ENCODE peak calls at places on chromosomes 7 and 10, in five cellular contexts. R, F, N, X and U are unnamed samples.
A peak's percentile ranks its signal among the peaks of the same experiment; 100 is the strongest.

GRCh38 chr7:44434201-44434600 is 56.3 kb downstream of the NUDCD3 start:
- DNase-seq in R (no peak), F (no peak), N (no peak), X (no peak), U (no peak)

GRCh38 chr10:133087679-133088523 is at the start of gene ADGRA1:
- DNase-seq in R (no peak), F (no peak), N (no peak), X (no peak), U (peak; percentile 7)

GRCh38 chr10:60367431-60367830 is 22.2 kb downstream of the ANK3 start:
- DNase-seq in R (no peak), F (no peak), N (no peak), X (no peak), U (no peak)

GRCh38 chr10:60942604-60943269 is 1.2 kb downstream of the RHOBTB1 start:
- DNase-seq in R (peak; percentile 79), F (no peak), N (peak; percentile 33), X (no peak), U (peak; percentile 49)

GRCh38 chr7:47518827-47519226 is 63.1 kb downstream of the TNS3 start:
- DNase-seq in R (no peak), F (no peak), N (no peak), X (peak; percentile 85), U (peak; percentile 72)

GRCh38 chr7:143225047-143225446 is 3.2 kb downstream of the TAS2R40 start:
- DNase-seq in R (no peak), F (no peak), N (no peak), X (no peak), U (no peak)

GRCh38 chr10:97291357-97292096 is 910 bp downstream of the ARHGAP19 start:
- DNase-seq in R (no peak), F (no peak), N (no peak), X (no peak), U (no peak)

GRCh38 chr10:128242641-128243040 is 116.4 kb upstream of the MKI67 start:
- DNase-seq in R (no peak), F (peak; percentile 8), N (no peak), X (no peak), U (no peak)

GRCh38 chr7:101688183-101688831 is 59.2 kb upstream of the MYL10 start:
- DNase-seq in R (peak; percentile 66), F (peak; percentile 34), N (peak; percentile 66), X (no peak), U (peak; percentile 46)
- H3K4me3 ChIP-seq in R (peak overlapping the region; percentile 32), F (peak overlapping the region; percentile 27), N (peak overlapping the region; percentile 27), X (peak overlapping the region; percentile 39), U (peak overlapping the region; percentile 22)

GRCh38 chr10:5293691-5294550 is 70.8 kb upstream of the UCN3 start:
- DNase-seq in R (peak; percentile 77), F (peak; percentile 54), N (peak; percentile 55), X (no peak), U (peak; percentile 83)
- TF ChIP-seq CTCF in R (peak; percentile 84), F (peak; percentile 81), N (peak; percentile 56), X (peak; percentile 71), U (peak; percentile 58)

DNA sequence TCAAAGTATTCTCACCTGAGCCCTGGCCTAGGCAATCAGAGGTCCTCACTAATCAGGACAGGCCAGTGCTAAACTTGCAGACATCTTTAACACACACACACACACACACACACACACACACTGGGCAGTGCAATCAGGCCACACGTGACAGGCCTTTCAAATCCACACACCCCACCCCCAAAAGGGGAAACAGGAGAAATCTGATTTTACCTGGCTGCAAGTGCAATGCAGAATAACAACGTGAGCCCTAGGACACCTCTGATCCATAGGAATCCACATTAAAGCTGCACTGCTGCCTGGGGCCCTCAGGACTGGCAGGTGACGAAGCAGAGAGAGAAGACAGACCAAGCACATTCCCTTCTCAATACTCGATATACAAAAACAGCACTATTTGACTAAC is 218.9 kb downstream of the FAM107B start:
- DNase-seq in R (no peak), F (no peak), N (no peak), X (no peak), U (no peak)
- H3K4me3 ChIP-seq in R (no peak overlapping the region), F (no peak overlapping the region), N (no peak overlapping the region), X (no peak overlapping the region), U (no peak overlapping the region)

GRCh38 chr7:103423467-103424179 is 22.4 kb downstream of the SLC26A5 start:
- DNase-seq in R (no peak), F (no peak), N (no peak), X (no peak), U (no peak)

DNA sequence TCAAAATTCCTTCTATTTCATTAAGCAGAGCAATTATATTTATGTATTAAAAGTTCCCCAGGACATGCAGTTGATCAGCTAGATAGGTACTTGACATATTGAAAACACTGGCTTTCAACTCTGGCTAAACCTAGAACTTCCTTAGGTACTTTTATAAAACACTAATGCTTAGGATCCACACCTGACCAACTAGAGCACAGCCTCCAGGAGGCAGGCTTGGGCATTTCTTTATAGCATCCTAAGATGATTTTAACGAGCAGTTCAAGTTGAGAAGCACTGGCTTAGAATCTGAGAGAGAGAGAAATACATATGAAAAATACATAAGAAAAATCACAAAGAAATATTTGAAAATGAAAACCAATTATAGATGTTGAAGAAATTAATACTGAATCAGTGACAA is 20.8 kb downstream of the SLC26A5 start:
- DNase-seq in R (no peak), F (no peak), N (no peak), X (no peak), U (no peak)
- TF ChIP-seq CTCF in R (peak; percentile 12), F (peak; percentile 21), N (no peak), X (peak; percentile 10), U (no peak)

GRCh38 chr10:30671011-30671616 is 41.6 kb upstream of the LYZL2 start:
- DNase-seq in R (peak; percentile 92), F (peak; percentile 65), N (peak; percentile 88), X (no peak), U (peak; percentile 89)
- H3K4me3 ChIP-seq in R (peak overlapping the region; percentile 28), F (peak overlapping the region; percentile 18), N (peak overlapping the region; percentile 33), X (peak overlapping the region; percentile 3), U (peak overlapping the region; percentile 31)

DNA sequence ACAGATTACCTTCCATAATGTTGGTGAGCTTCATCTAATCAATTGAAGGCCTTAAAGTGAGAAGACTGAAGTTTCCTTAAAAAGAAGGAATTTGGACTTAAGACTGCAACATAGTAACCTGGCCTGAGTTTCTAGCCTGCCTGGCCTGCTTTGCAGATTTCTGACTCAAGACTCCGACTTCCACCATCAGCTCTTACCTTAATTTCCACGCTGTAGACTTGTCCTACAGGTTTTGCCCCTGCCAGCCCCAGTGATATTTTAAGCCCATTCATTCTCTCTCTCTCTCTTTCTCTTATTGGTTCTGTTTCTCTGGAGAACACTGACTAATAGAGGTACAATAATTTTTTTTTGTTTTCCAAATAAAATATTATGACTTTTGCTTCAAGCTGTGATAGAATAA is 862.3 kb upstream of the GHITM start:
- DNase-seq in R (no peak), F (no peak), N (no peak), X (no peak), U (no peak)
- TF ChIP-seq CTCF in R (no peak), F (no peak), N (no peak), X (no peak), U (no peak)

DNA sequence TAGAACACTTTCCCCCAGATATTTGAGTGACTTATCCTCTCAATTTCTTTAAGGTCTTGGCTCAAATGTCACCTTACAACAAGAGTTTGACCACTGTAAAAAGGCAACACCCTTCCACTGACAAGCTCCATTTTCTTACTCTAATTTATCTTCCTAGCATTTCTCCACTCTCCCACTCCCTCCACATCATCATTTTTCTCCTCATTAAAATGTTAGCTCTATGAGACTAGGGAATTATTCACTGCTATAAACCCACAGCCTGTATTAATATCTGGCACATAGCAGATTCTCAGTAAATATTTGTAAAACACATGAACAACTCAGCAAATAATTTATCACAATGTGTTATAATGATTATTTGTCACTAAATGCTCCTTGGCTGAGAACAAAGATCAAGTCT is 161.0 kb downstream of the DOCK4 start:
- DNase-seq in R (no peak), F (no peak), N (no peak), X (no peak), U (no peak)
- H3K4me3 ChIP-seq in R (no peak overlapping the region), F (no peak overlapping the region), N (no peak overlapping the region), X (no peak overlapping the region), U (no peak overlapping the region)

GRCh38 chr10:111098679-111099437 is 22.0 kb downstream of the ADRA2A start:
- DNase-seq in R (peak; percentile 1), F (peak; percentile 19), N (peak; percentile 3), X (no peak), U (no peak)
- TF ChIP-seq CTCF in R (peak; percentile 18), F (peak; percentile 53), N (no peak), X (peak; percentile 21), U (no peak)

GRCh38 chr10:29619273-29619672 is 15.5 kb downstream of the SVIL start:
- DNase-seq in R (peak; percentile 69), F (no peak), N (peak; percentile 51), X (no peak), U (peak; percentile 58)
- H3K4me3 ChIP-seq in R (no peak overlapping the region), F (no peak overlapping the region), N (no peak overlapping the region), X (no peak overlapping the region), U (no peak overlapping the region)